ENCODE peak calls at places on chromosomes 11 and 22, in four cellular contexts. K, T, S and C are unnamed samples.

GRCh38 chr11:125588505-125588904 is 4.1 kb upstream of the STT3A start:
- DNase-seq in K (peak; percentile 41), T (no peak), S (no peak), C (no peak)

GRCh38 chr11:70733327-70734325 is 335.3 kb downstream of the CTTN start:
- DNase-seq in K (no peak), T (no peak), S (no peak), C (no peak)

GRCh38 chr11:132858203-132858602 is 674.1 kb downstream of the OPCML start:
- DNase-seq in K (peak; percentile 34), T (no peak), S (peak; percentile 39), C (peak; percentile 21)

GRCh38 chr11:6926208-6927029 is at the start of gene ZNF215:
- DNase-seq in K (peak; percentile 89), T (no peak), S (peak; percentile 37), C (peak; percentile 60)

GRCh38 chr11:32960553-32961164 is 55.0 kb upstream of the DEPDC7 start:
- DNase-seq in K (peak; percentile 74), T (no peak), S (peak; percentile 27), C (peak; percentile 11)

GRCh38 chr11:43788394-43788793 is 92.2 kb upstream of the ALKBH3 start:
- DNase-seq in K (no peak), T (peak; percentile 5), S (no peak), C (peak; percentile 36)

GRCh38 chr11:13168281-13168680 is 109.3 kb upstream of the BMAL1 start:
- DNase-seq in K (no peak), T (no peak), S (no peak), C (no peak)

GRCh38 chr11:2477254-2477653 is 32.4 kb downstream of the KCNQ1 start:
- DNase-seq in K (no peak), T (no peak), S (no peak), C (no peak)

GRCh38 chr11:61978703-61979661 is 11.5 kb upstream of the FTH1 start:
- DNase-seq in K (peak; percentile 46), T (no peak), S (no peak), C (no peak)

GRCh38 chr22:24485608-24486007 is 9.5 kb upstream of the UPB1 start:
- DNase-seq in K (no peak), T (no peak), S (no peak), C (no peak)

GRCh38 chr11:35272391-35272821 is 133.4 kb downstream of the CD44 start:
- DNase-seq in K (no peak), T (no peak), S (no peak), C (no peak)

GRCh38 chr22:47497666-47498065 is 735.2 kb downstream of the TBC1D22A start:
- DNase-seq in K (no peak), T (no peak), S (no peak), C (no peak)

GRCh38 chr22:48576333-48577013 is 1251.2 kb downstream of the BRD1 start:
- DNase-seq in K (peak; percentile 4), T (no peak), S (no peak), C (no peak)

GRCh38 chr22:41799486-41800347 is 762 bp upstream of the CCDC134 start:
- DNase-seq in K (peak; percentile 56), T (peak; percentile 28), S (no peak), C (no peak)

GRCh38 chr11:68523743-68524142 is 63.2 kb downstream of the PPP6R3 start:
- DNase-seq in K (no peak), T (no peak), S (no peak), C (no peak)

GRCh38 chr11:83641511-83641910 is 355.3 kb upstream of the CCDC90B start:
- DNase-seq in K (peak; percentile 69), T (no peak), S (no peak), C (peak; percentile 25)

GRCh38 chr22:48666620-48667019 is 1161.1 kb downstream of the BRD1 start:
- DNase-seq in K (no peak), T (no peak), S (no peak), C (no peak)

GRCh38 chr22:41487037-41487963 is 18.4 kb downstream of the ACO2 start:
- DNase-seq in K (no peak), T (no peak), S (peak; percentile 37), C (no peak)

GRCh38 chr22:26416670-26417270 is 12.3 kb upstream of the ASPHD2 start:
- DNase-seq in K (peak; percentile 79), T (no peak), S (peak; percentile 39), C (peak; percentile 67)

GRCh38 chr11:111454561-111455192 is 57.5 kb downstream of the BTG4 start:
- DNase-seq in K (peak; percentile 84), T (no peak), S (peak; percentile 38), C (peak; percentile 28)

GRCh38 chr11:33437529-33437928 is 180.3 kb downstream of the HIPK3 start:
- DNase-seq in K (no peak), T (no peak), S (no peak), C (no peak)

GRCh38 chr11:62104816-62105610 is 18.8 kb upstream of the INCENP start:
- DNase-seq in K (peak; percentile 73), T (no peak), S (no peak), C (no peak)

GRCh38 chr11:112972399-112973115 is 11.3 kb downstream of the NCAM1 start:
- DNase-seq in K (no peak), T (no peak), S (no peak), C (no peak)

GRCh38 chr22:23128269-23129108 is 13.3 kb downstream of the RSPH14 start:
- DNase-seq in K (peak; percentile 88), T (peak; percentile 63), S (peak; percentile 66), C (peak; percentile 36)

GRCh38 chr22:41288245-41288946 is 2.4 kb upstream of the RANGAP1 start:
- DNase-seq in K (peak; percentile 76), T (no peak), S (peak; percentile 59), C (no peak)

GRCh38 chr11:102220728-102221467 is 96.4 kb upstream of the BIRC3 start:
- DNase-seq in K (peak; percentile 81), T (no peak), S (peak; percentile 26), C (no peak)

GRCh38 chr11:6298605-6299004 is 21.7 kb downstream of the CAVIN3 start:
- DNase-seq in K (peak; percentile 62), T (no peak), S (no peak), C (no peak)

GRCh38 chr11:85809881-85810280 is 1.1 kb downstream of the SYTL2 start:
- DNase-seq in K (peak; percentile 30), T (no peak), S (no peak), C (no peak)

GRCh38 chr11:117197516-117198456 is 1.4 kb upstream of the TAGLN start:
- DNase-seq in K (no peak), T (no peak), S (no peak), C (no peak)
- H3K4me3 ChIP-seq in K (peak overlapping the region; percentile 73), T (no peak overlapping the region), S (peak overlapping the region; percentile 88), C (no peak overlapping the region)

DNA sequence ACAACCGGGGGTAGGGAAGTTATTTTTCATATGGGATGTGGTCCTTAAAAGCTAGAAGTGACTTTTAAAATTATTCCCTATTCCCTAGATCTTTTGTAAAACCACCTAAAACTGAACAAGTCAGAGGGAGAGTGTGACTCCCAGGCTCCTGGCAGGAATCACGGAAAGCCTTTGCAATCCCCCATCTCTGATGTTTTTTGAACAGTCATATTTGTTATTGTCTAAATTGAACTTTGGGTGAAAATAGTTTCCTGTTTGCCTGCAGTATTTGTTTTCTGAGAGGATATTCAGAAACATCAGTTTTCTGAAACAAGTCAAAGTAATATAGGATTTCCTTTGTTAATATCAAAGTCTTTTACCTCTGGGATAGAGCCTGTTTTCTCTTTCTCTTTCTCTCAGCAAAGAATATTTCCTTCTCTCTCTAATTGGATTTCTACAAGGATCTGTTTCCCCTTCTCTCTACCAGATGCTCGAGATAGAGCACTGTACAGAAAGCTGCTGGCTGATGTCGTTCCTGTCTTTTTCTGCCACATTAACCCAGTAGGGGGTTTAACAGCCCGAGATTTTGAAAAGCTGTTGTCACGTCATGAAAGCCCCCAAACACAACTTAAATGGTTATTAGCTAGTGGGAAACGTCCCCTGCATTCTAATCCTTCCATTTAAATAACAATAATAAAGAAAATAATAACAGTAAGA is 132.2 kb upstream of the PITPNB start:
- DNase-seq in K (no peak), T (no peak), S (no peak), C (no peak)
- H3K4me3 ChIP-seq in K (no peak overlapping the region), T (no peak overlapping the region), S (no peak overlapping the region), C (no peak overlapping the region)

GRCh38 chr11:109088061-109088460 is 333.9 kb upstream of the C11orf87 start:
- DNase-seq in K (no peak), T (no peak), S (no peak), C (no peak)

GRCh38 chr11:109086931-109087330 is 335.1 kb upstream of the C11orf87 start:
- DNase-seq in K (no peak), T (no peak), S (no peak), C (no peak)

GRCh38 chr11:109089144-109089543 is 332.8 kb upstream of the C11orf87 start:
- DNase-seq in K (peak; percentile 6), T (no peak), S (no peak), C (no peak)

DNA sequence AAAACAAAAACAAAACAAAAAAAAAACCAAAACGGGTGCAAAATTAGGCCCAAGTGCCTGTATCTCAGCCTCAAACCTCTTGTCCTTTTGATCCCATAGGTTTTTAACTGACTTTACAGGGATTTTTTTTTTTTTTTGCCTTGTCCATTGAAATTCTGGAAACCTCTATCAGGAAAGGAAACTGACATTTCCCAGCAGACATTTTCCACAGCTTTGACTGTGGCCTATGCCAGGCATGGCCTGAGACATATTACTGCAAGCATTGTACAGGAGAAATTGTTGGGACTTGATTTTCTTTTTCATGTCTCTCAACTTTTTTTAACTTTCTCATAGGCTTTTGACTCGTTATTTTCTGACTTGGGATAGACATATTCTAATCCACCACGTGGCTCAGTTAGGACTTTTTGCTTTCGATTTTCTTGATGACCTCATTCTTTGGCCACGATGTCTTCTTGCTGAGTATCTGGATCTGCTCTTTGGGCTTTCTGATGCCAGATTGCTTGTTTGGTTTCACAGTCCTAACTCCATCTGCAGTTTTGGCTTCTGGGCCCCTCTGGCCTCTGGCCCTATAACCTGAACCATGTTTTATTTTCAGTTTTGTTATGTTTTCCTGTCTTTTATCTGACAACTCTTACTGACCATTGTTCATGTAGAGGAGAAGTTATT is 336.1 kb upstream of the C11orf87 start:
- DNase-seq in K (peak; percentile 65), T (no peak), S (no peak), C (no peak)
- H3K4me3 ChIP-seq in K (no peak overlapping the region), T (no peak overlapping the region), S (no peak overlapping the region), C (no peak overlapping the region)

GRCh38 chr22:19962909-19963806 is 21.5 kb upstream of the TXNRD2 start:
- DNase-seq in K (peak; percentile 86), T (no peak), S (no peak), C (no peak)
- H3K4me3 ChIP-seq in K (no peak overlapping the region), T (no peak overlapping the region), S (no peak overlapping the region), C (no peak overlapping the region)

GRCh38 chr11:66266378-66267038 is 1.9 kb upstream of the RAB1B start:
- DNase-seq in K (no peak), T (no peak), S (no peak), C (no peak)

GRCh38 chr11:66265531-66266377 is 2.7 kb upstream of the RAB1B start:
- DNase-seq in K (no peak), T (no peak), S (no peak), C (no peak)

GRCh38 chr11:66268210-66268952 is at the start of gene RAB1B:
- DNase-seq in K (peak; percentile 100), T (peak; percentile 99), S (peak; percentile 98), C (peak; percentile 96)

GRCh38 chr11:66267379-66268209 is 845 bp upstream of the RAB1B start:
- DNase-seq in K (peak; percentile 96), T (peak; percentile 78), S (peak; percentile 58), C (peak; percentile 62)

GRCh38 chr11:66267039-66267378 is 1.4 kb upstream of the RAB1B start:
- DNase-seq in K (no peak), T (no peak), S (no peak), C (no peak)
- H3K4me3 ChIP-seq in K (peak overlapping the region; percentile 75), T (peak overlapping the region; percentile 91), S (peak overlapping the region; percentile 69), C (peak overlapping the region; percentile 98)